ENCODE peak calls at places on chromosomes 7 and 10, in five cellular contexts. B is uterus; K is hepatocyte; J is IMR-90; R is CD4-positive, alpha-beta memory T cell. L is an unnamed sample.

GRCh38 chr10:13885238-13885990 is 298.6 kb downstream of the PRPF18 start:
- DNase-seq in B (no peak), K (no peak), J (no peak), R (no peak), L (no peak)

GRCh38 chr10:29951441-29951931 is 107.9 kb downstream of the JCAD start:
- DNase-seq in B (no peak), K (no peak), J (peak), R (no peak), L (peak)

GRCh38 chr10:32155075-32155516 is 98.9 kb upstream of the KIF5B start:
- DNase-seq in B (no peak), K (no peak), J (peak), R (no peak), L (peak)

GRCh38 chr10:121188005-121188404 is 336.8 kb downstream of the WDR11 start:
- DNase-seq in B (no peak), K (peak), J (no peak), R (no peak), L (no peak)

GRCh38 chr10:118978316-118978997 is 51.1 kb upstream of the NANOS1 start:
- DNase-seq in B (no peak), K (no peak), J (no peak), R (no peak), L (no peak)

GRCh38 chr10:3512263-3512662 is 272.7 kb downstream of the KLF6 start:
- DNase-seq in B (no peak), K (no peak), J (no peak), R (no peak), L (no peak)

GRCh38 chr7:115822801-115823200 is 207.8 kb downstream of the TFEC start:
- DNase-seq in B (no peak), K (no peak), J (peak), R (no peak), L (no peak)

GRCh38 chr7:68730194-68730593 is 868.1 kb upstream of the AUTS2 start:
- DNase-seq in B (no peak), K (peak), J (no peak), R (no peak), L (no peak)

GRCh38 chr7:155164316-155164715 is 94.2 kb downstream of the HTR5A start:
- DNase-seq in B (no peak), K (no peak), J (no peak), R (no peak), L (no peak)

GRCh38 chr7:42155836-42156540 is 81.0 kb downstream of the GLI3 start:
- DNase-seq in B (no peak), K (no peak), J (peak), R (no peak), L (peak)

GRCh38 chr7:101618207-101618839 is 10.8 kb downstream of the MYL10 start:
- DNase-seq in B (no peak), K (peak), J (no peak), R (no peak), L (no peak)

GRCh38 chr7:138161600-138162081 is 85.4 kb downstream of the AKR1D1 start:
- DNase-seq in B (peak), K (peak), J (peak), R (peak), L (peak)
- H3K27ac ChIP-seq in B (no peak), K (peak), J (no peak), R (no peak), L (no peak)

GRCh38 chr7:94142281-94142680 is 138.1 kb upstream of the BET1 start:
- DNase-seq in B (no peak), K (no peak), J (no peak), R (no peak), L (no peak)

GRCh38 chr7:94146408-94146807 is 142.3 kb upstream of the BET1 start:
- DNase-seq in B (no peak), K (no peak), J (peak), R (no peak), L (peak)

GRCh38 chr7:94149776-94150545 is 145.8 kb upstream of the BET1 start:
- DNase-seq in B (no peak), K (no peak), J (peak), R (no peak), L (peak)

DNA sequence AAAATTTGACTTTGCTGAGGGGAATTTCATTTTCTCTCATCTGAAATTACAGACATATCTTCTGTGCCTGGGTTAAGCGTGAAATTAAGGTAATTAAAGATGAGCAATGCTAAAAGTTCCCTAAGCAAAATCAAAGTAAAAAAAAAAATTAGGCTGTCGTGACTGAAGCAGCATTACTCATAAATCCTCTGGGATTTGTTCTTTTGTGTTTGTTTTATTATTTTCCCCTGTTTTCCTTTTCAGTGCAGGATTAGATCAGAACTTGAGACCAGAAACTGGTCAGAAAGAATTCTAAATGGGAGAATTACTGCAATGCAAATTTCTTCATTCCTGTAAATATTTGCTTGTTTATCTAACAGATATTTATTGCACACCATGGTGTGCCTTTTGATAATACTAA is 141.4 kb upstream of the BET1 start:
- DNase-seq in B (no peak), K (no peak), J (peak), R (no peak), L (peak)
- H3K27ac ChIP-seq in B (no peak), K (no peak), J (peak), R (no peak), L (no peak)

DNA sequence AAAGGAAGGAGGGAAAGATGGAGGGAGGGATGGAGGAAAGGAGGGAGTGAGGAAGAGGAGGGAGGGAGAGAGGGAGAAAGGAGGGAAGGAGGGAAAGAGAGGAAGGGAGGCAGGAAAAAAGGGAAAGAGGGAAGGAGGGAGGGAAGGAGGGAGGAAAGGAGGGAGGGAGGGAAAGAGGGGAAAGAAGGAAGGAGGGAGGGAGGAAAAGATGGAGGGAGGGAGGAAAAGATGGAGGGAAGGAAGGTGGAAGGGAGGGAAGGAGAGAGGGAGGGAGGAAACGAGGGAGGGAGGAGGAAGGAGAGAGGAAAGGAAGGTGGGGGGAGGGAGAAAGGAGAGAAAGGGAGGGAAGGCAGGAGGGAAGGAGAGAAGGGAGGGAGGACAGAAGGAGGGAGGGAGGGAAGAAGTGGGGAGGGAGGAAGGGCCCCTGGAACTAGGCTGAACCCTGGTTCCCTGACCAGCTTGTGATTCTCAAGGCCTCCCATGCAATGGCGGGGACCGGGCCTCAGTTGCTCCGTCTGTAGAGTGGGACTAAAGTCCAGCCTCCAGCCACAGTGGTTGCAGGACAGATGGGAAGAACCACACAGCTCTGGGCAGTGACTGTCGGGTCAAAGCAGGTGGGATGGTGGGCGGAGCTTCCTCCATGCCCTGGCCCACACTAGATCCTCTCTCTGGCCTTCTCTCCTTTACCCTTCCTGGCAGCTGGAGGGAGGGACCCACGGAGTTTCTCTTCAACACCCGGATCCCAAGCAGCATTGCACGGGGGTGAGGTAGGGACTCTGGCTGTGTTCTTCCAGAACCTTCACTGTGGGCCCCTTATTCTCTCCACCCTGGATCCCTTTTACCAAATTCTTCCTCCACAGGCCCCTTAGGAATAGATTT is 4.3 kb upstream of the TTYH3 start:
- DNase-seq in B (no peak), K (no peak), J (no peak), R (no peak), L (no peak)
- H3K27ac ChIP-seq in B (peak), K (peak), J (no peak), R (no peak), L (no peak)

DNA sequence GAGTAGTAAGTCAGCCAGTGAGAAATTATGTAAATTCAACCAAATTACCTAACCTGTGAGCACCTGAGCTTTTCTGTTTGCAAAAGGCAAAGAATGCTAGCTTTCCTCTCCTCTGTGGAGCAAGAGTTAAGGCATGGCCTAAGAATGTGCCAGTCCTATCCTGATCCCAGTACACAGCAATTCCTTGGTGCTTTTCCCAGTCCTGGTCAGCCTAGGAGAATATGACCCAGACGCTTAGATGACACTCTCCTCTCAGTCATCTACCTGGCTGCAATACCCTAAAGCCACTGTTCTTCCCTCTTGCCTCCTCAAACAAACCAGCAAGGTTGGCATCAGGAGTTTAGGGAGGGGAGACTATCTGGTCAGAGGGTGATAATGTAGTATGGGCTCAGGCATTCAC is 4.1 kb downstream of the PDLIM1 start:
- DNase-seq in B (no peak), K (no peak), J (no peak), R (no peak), L (no peak)
- H3K27ac ChIP-seq in B (no peak), K (peak), J (no peak), R (no peak), L (no peak)

GRCh38 chr7:128939075-128939860 is 1.5 kb downstream of the IRF5 start:
- DNase-seq in B (no peak), K (no peak), J (no peak), R (no peak), L (no peak)
- H3K27ac ChIP-seq in B (no peak), K (no peak), J (no peak), R (peak), L (no peak)

L was measured in mesenchymal stem cell.